ENCODE peak calls at places on chromosomes 3 and 15, in seven cellular contexts. One of them, this sample, is unnamed.

GRCh38 chr3:181722156-181722555 is 10.4 kb downstream of the SOX2 start:
- DNase-seq in uterus: no peak
- DNase-seq in RWPE2: no peak
- DNase-seq in PC-9: no peak
- DNase-seq in cardiac muscle cell: no peak
- DNase-seq in IMR-90: no peak
- DNase-seq in DND-41: no peak
- DNase-seq in this sample: no peak

GRCh38 chr3:49357466-49358216 is 512 bp downstream of the GPX1 start:
- DNase-seq in DND-41: peak; percentile 58
- DNase-seq in PC-9: peak; percentile 72
- DNase-seq in RWPE2: peak; percentile 66
- DNase-seq in cardiac muscle cell: peak; percentile 57
- DNase-seq in uterus: peak; percentile 50
- DNase-seq in IMR-90: peak; percentile 92
- DNase-seq in this sample: peak; percentile 66

GRCh38 chr3:107561980-107562379 is 39.2 kb downstream of the BBX start:
- DNase-seq in cardiac muscle cell: no peak
- DNase-seq in RWPE2: no peak
- DNase-seq in uterus: no peak
- DNase-seq in IMR-90: peak; percentile 85
- DNase-seq in PC-9: no peak
- DNase-seq in DND-41: no peak
- DNase-seq in this sample: no peak

GRCh38 chr3:46094506-46094905 is 67.2 kb upstream of the XCR1 start:
- DNase-seq in cardiac muscle cell: no peak
- DNase-seq in uterus: no peak
- DNase-seq in RWPE2: no peak
- DNase-seq in DND-41: no peak
- DNase-seq in PC-9: no peak
- DNase-seq in IMR-90: no peak
- DNase-seq in this sample: no peak

GRCh38 chr3:149618151-149619123 is 39.4 kb downstream of the WWTR1 start:
- DNase-seq in PC-9: no peak
- DNase-seq in DND-41: no peak
- DNase-seq in uterus: no peak
- DNase-seq in IMR-90: no peak
- DNase-seq in RWPE2: no peak
- DNase-seq in cardiac muscle cell: peak; percentile 90
- DNase-seq in this sample: peak; percentile 79

GRCh38 chr3:184362668-184363540 is 1.4 kb downstream of the POLR2H start:
- DNase-seq in RWPE2: peak; percentile 98
- DNase-seq in uterus: peak; percentile 96
- DNase-seq in IMR-90: peak; percentile 97
- DNase-seq in PC-9: peak; percentile 99
- DNase-seq in cardiac muscle cell: peak; percentile 99
- DNase-seq in DND-41: peak; percentile 96
- DNase-seq in this sample: peak; percentile 97

GRCh38 chr15:40108061-40108854 is 421 bp downstream of the BMF start:
- DNase-seq in DND-41: no peak
- DNase-seq in cardiac muscle cell: peak; percentile 51
- DNase-seq in RWPE2: no peak
- DNase-seq in IMR-90: peak; percentile 55
- DNase-seq in PC-9: no peak
- DNase-seq in uterus: peak; percentile 87
- DNase-seq in this sample: peak; percentile 35

GRCh38 chr3:51380601-51381332 is 4.3 kb upstream of the MANF start:
- DNase-seq in DND-41: no peak
- DNase-seq in IMR-90: no peak
- DNase-seq in PC-9: peak; percentile 15
- DNase-seq in RWPE2: peak; percentile 45
- DNase-seq in cardiac muscle cell: no peak
- DNase-seq in uterus: no peak
- DNase-seq in this sample: no peak

GRCh38 chr15:71471347-71471746 is 339.0 kb upstream of the NR2E3 start:
- DNase-seq in RWPE2: peak; percentile 88
- DNase-seq in cardiac muscle cell: no peak
- DNase-seq in uterus: no peak
- DNase-seq in IMR-90: peak; percentile 6
- DNase-seq in DND-41: no peak
- DNase-seq in PC-9: peak; percentile 75
- DNase-seq in this sample: peak; percentile 94

GRCh38 chr3:195119461-195120198 is 151.3 kb downstream of the XXYLT1 start:
- DNase-seq in RWPE2: no peak
- DNase-seq in cardiac muscle cell: no peak
- DNase-seq in uterus: no peak
- DNase-seq in IMR-90: peak; percentile 86
- DNase-seq in DND-41: no peak
- DNase-seq in PC-9: peak; percentile 75
- DNase-seq in this sample: no peak

GRCh38 chr3:107142786-107143185 is 234.5 kb upstream of the CCDC54 start:
- DNase-seq in uterus: no peak
- DNase-seq in PC-9: no peak
- DNase-seq in cardiac muscle cell: no peak
- DNase-seq in RWPE2: no peak
- DNase-seq in IMR-90: no peak
- DNase-seq in DND-41: no peak
- DNase-seq in this sample: no peak

GRCh38 chr3:74883690-74884089 is 269.2 kb upstream of the CNTN3 start:
- DNase-seq in RWPE2: no peak
- DNase-seq in IMR-90: peak; percentile 5
- DNase-seq in cardiac muscle cell: peak; percentile 16
- DNase-seq in PC-9: no peak
- DNase-seq in DND-41: no peak
- DNase-seq in uterus: no peak
- DNase-seq in this sample: peak; percentile 11

GRCh38 chr15:100115711-100116090 is 226.1 kb downstream of the ADAMTS17 start:
- DNase-seq in cardiac muscle cell: no peak
- DNase-seq in PC-9: peak; percentile 57
- DNase-seq in RWPE2: peak; percentile 71
- DNase-seq in uterus: no peak
- DNase-seq in DND-41: no peak
- DNase-seq in IMR-90: peak; percentile 67
- DNase-seq in this sample: peak; percentile 76

GRCh38 chr3:31531465-31531991 is 1.2 kb upstream of the STT3B start:
- DNase-seq in cardiac muscle cell: peak; percentile 9
- DNase-seq in PC-9: no peak
- DNase-seq in RWPE2: no peak
- DNase-seq in DND-41: no peak
- DNase-seq in IMR-90: peak; percentile 12
- DNase-seq in uterus: no peak
- DNase-seq in this sample: no peak

GRCh38 chr3:71131893-71132314 is 451.6 kb downstream of the FOXP1 start:
- DNase-seq in IMR-90: no peak
- DNase-seq in uterus: no peak
- DNase-seq in cardiac muscle cell: peak; percentile 61
- DNase-seq in PC-9: no peak
- DNase-seq in RWPE2: no peak
- DNase-seq in DND-41: no peak
- DNase-seq in this sample: no peak

GRCh38 chr3:55708921-55709320 is 221.8 kb upstream of the WNT5A start:
- DNase-seq in cardiac muscle cell: no peak
- DNase-seq in PC-9: no peak
- DNase-seq in RWPE2: no peak
- DNase-seq in uterus: no peak
- DNase-seq in IMR-90: no peak
- DNase-seq in DND-41: no peak
- DNase-seq in this sample: no peak

GRCh38 chr3:173191611-173192010 is 50.6 kb upstream of the SPATA16 start:
- DNase-seq in PC-9: no peak
- DNase-seq in cardiac muscle cell: no peak
- DNase-seq in uterus: no peak
- DNase-seq in RWPE2: no peak
- DNase-seq in IMR-90: peak; percentile 0
- DNase-seq in DND-41: no peak
- DNase-seq in this sample: peak; percentile 2

GRCh38 chr3:155326249-155326648 is 32.8 kb upstream of the STRIT1 start:
- DNase-seq in DND-41: no peak
- DNase-seq in cardiac muscle cell: no peak
- DNase-seq in PC-9: no peak
- DNase-seq in uterus: no peak
- DNase-seq in RWPE2: no peak
- DNase-seq in IMR-90: no peak
- DNase-seq in this sample: no peak

GRCh38 chr3:173396191-173397041 is 1.1 kb upstream of the NLGN1 start:
- DNase-seq in PC-9: no peak
- DNase-seq in DND-41: no peak
- DNase-seq in IMR-90: no peak
- DNase-seq in RWPE2: no peak
- DNase-seq in uterus: no peak
- DNase-seq in cardiac muscle cell: peak; percentile 18
- DNase-seq in this sample: peak; percentile 15

GRCh38 chr15:68404056-68404798 is 27.7 kb downstream of the ITGA11 start:
- DNase-seq in cardiac muscle cell: no peak
- DNase-seq in uterus: peak; percentile 15
- DNase-seq in IMR-90: no peak
- DNase-seq in PC-9: no peak
- DNase-seq in DND-41: no peak
- DNase-seq in RWPE2: peak; percentile 53
- DNase-seq in this sample: no peak

GRCh38 chr3:28279770-28280169 is 38.4 kb downstream of the CMC1 start:
- DNase-seq in uterus: no peak
- DNase-seq in RWPE2: no peak
- DNase-seq in cardiac muscle cell: no peak
- DNase-seq in DND-41: no peak
- DNase-seq in PC-9: no peak
- DNase-seq in IMR-90: peak; percentile 72
- DNase-seq in this sample: no peak

GRCh38 chr3:193945126-193945525 is 190.8 kb upstream of the HES1 start:
- DNase-seq in uterus: no peak
- DNase-seq in cardiac muscle cell: no peak
- DNase-seq in PC-9: no peak
- DNase-seq in DND-41: no peak
- DNase-seq in IMR-90: no peak
- DNase-seq in RWPE2: no peak
- DNase-seq in this sample: no peak

GRCh38 chr15:90840157-90840855 is 28.1 kb upstream of the FURIN start:
- DNase-seq in RWPE2: no peak
- DNase-seq in IMR-90: no peak
- DNase-seq in uterus: no peak
- DNase-seq in cardiac muscle cell: no peak
- DNase-seq in PC-9: no peak
- DNase-seq in DND-41: no peak
- DNase-seq in this sample: no peak

GRCh38 chr3:154971341-154971740 is 108.8 kb upstream of the MME start:
- DNase-seq in IMR-90: peak; percentile 17
- DNase-seq in uterus: no peak
- DNase-seq in RWPE2: no peak
- DNase-seq in PC-9: no peak
- DNase-seq in cardiac muscle cell: no peak
- DNase-seq in DND-41: no peak
- DNase-seq in this sample: no peak

GRCh38 chr15:53869044-53869805 is 109.0 kb upstream of the UNC13C start:
- DNase-seq in RWPE2: no peak
- DNase-seq in DND-41: no peak
- DNase-seq in uterus: no peak
- DNase-seq in cardiac muscle cell: no peak
- DNase-seq in IMR-90: no peak
- DNase-seq in PC-9: no peak
- DNase-seq in this sample: no peak

GRCh38 chr3:157100997-157101396 is 59.0 kb downstream of the CCNL1 start:
- DNase-seq in PC-9: peak; percentile 22
- DNase-seq in uterus: no peak
- DNase-seq in cardiac muscle cell: no peak
- DNase-seq in RWPE2: no peak
- DNase-seq in IMR-90: peak; percentile 55
- DNase-seq in DND-41: no peak
- DNase-seq in this sample: no peak
- H3K27ac ChIP-seq in PC-9: no peak overlapping the region
- H3K27ac ChIP-seq in uterus: peak overlapping the region; percentile 68
- H3K27ac ChIP-seq in cardiac muscle cell: peak overlapping the region; percentile 94
- H3K27ac ChIP-seq in RWPE2: no peak overlapping the region
- H3K27ac ChIP-seq in IMR-90: no peak overlapping the region
- H3K27ac ChIP-seq in DND-41: no peak overlapping the region
- H3K27ac ChIP-seq in this sample: no peak overlapping the region

DNA sequence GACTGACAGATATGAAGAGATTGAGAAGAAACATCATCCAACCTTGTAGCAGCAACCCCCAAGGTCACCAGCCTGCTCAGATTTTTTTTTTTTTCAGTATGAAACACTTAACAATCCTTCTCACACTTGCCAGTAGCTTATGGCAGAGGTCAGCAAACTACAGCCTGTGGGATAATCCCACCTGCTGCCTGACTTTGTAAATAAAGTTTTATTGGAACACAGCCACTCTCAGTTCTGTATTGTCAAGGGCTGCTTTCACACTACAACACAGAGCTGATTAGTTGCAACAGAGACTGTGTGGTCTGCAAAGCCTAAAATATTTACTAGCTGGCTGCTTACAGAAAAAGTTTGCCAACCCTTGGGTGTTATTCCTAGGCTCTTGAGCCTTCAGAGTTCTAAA is 246.3 kb downstream of the SHQ1 start:
- DNase-seq in DND-41: no peak
- DNase-seq in IMR-90: no peak
- DNase-seq in PC-9: no peak
- DNase-seq in uterus: no peak
- DNase-seq in cardiac muscle cell: no peak
- DNase-seq in RWPE2: no peak
- DNase-seq in this sample: no peak
- TF ChIP-seq CTCF in DND-41: no peak
- TF ChIP-seq CTCF in IMR-90: no peak
- TF ChIP-seq CTCF in PC-9: no peak
- TF ChIP-seq CTCF in uterus: no peak
- TF ChIP-seq CTCF in cardiac muscle cell: no peak
- TF ChIP-seq CTCF in RWPE2: no peak
- TF ChIP-seq CTCF in this sample: no peak

GRCh38 chr3:52473031-52473430 is 17.6 kb downstream of the NISCH start:
- DNase-seq in DND-41: no peak
- DNase-seq in cardiac muscle cell: no peak
- DNase-seq in RWPE2: no peak
- DNase-seq in uterus: no peak
- DNase-seq in PC-9: no peak
- DNase-seq in IMR-90: no peak
- DNase-seq in this sample: no peak

GRCh38 chr3:52480768-52481715 is 14.1 kb upstream of the STAB1 start:
- DNase-seq in RWPE2: no peak
- DNase-seq in PC-9: no peak
- DNase-seq in IMR-90: no peak
- DNase-seq in uterus: no peak
- DNase-seq in DND-41: no peak
- DNase-seq in cardiac muscle cell: no peak
- DNase-seq in this sample: no peak

GRCh38 chr3:52479876-52480575 is 15.1 kb upstream of the STAB1 start:
- DNase-seq in PC-9: no peak
- DNase-seq in IMR-90: no peak
- DNase-seq in cardiac muscle cell: no peak
- DNase-seq in uterus: no peak
- DNase-seq in DND-41: no peak
- DNase-seq in RWPE2: no peak
- DNase-seq in this sample: no peak

GRCh38 chr3:52479037-52479875 is 15.9 kb upstream of the STAB1 start:
- DNase-seq in IMR-90: no peak
- DNase-seq in cardiac muscle cell: no peak
- DNase-seq in RWPE2: no peak
- DNase-seq in DND-41: no peak
- DNase-seq in PC-9: no peak
- DNase-seq in uterus: no peak
- DNase-seq in this sample: no peak

GRCh38 chr3:52477076-52477895 is 17.9 kb upstream of the STAB1 start:
- DNase-seq in DND-41: no peak
- DNase-seq in uterus: no peak
- DNase-seq in cardiac muscle cell: no peak
- DNase-seq in IMR-90: no peak
- DNase-seq in PC-9: no peak
- DNase-seq in RWPE2: no peak
- DNase-seq in this sample: no peak
- H3K4me1 ChIP-seq in DND-41: no peaks in the 10 kb centered on the region
- H3K4me1 ChIP-seq in uterus: no peaks in the 10 kb centered on the region
- H3K4me1 ChIP-seq in cardiac muscle cell: no peaks in the 10 kb centered on the region
- H3K4me1 ChIP-seq in IMR-90: no peaks in the 10 kb centered on the region
- H3K4me1 ChIP-seq in PC-9: no peaks in the 10 kb centered on the region
- H3K4me1 ChIP-seq in RWPE2: no peaks in the 10 kb centered on the region
- H3K4me1 ChIP-seq in this sample: no peaks in the 10 kb centered on the region

GRCh38 chr3:53802256-53802880 is 43.9 kb downstream of the CHDH start:
- DNase-seq in IMR-90: no peak
- DNase-seq in DND-41: no peak
- DNase-seq in uterus: no peak
- DNase-seq in PC-9: no peak
- DNase-seq in RWPE2: no peak
- DNase-seq in cardiac muscle cell: no peak
- DNase-seq in this sample: no peak
- H3K27ac ChIP-seq in IMR-90: no peak overlapping the region
- H3K27ac ChIP-seq in DND-41: no peak overlapping the region
- H3K27ac ChIP-seq in uterus: no peak overlapping the region
- H3K27ac ChIP-seq in PC-9: no peak overlapping the region
- H3K27ac ChIP-seq in RWPE2: no peak overlapping the region
- H3K27ac ChIP-seq in cardiac muscle cell: no peak overlapping the region
- H3K27ac ChIP-seq in this sample: no peak overlapping the region

This sample was measured in foreskin keratinocyte.